ENCODE peak calls at places on chromosomes 5 and 9, in four cellular contexts. K, G, Q and X are unnamed samples.

GRCh38 chr9:33157960-33158359 is 9.2 kb downstream of the B4GALT1 start:
- DNase-seq in K (no peak), Q (no peak), G (no peak), X (no peak)

GRCh38 chr5:177491429-177491945 is 5.9 kb downstream of the PDLIM7 start:
- DNase-seq in G (no peak), K (peak), Q (peak), X (no peak)

GRCh38 chr9:2127486-2127885 is 112.3 kb downstream of the SMARCA2 start:
- DNase-seq in K (no peak), Q (no peak), G (no peak), X (no peak)

GRCh38 chr5:170121321-170121720 is 15.6 kb downstream of the FOXI1 start:
- DNase-seq in G (no peak), K (no peak), Q (no peak), X (no peak)

GRCh38 chr9:119544492-119544891 is 175.3 kb upstream of the BRINP1 start:
- DNase-seq in K (no peak), G (no peak), Q (no peak), X (no peak)

GRCh38 chr9:126505697-126506346 is 107.9 kb upstream of the LMX1B start:
- DNase-seq in G (no peak), K (no peak), Q (no peak), X (no peak)

GRCh38 chr9:113375057-113376023 is 1.4 kb downstream of the HDHD3 start:
- DNase-seq in K (no peak), Q (no peak), G (peak), X (no peak)

GRCh38 chr9:69554945-69555344 is 117.2 kb downstream of the APBA1 start:
- DNase-seq in G (no peak), K (no peak), Q (no peak), X (no peak)

GRCh38 chr5:106822851-106823250 is 847.9 kb downstream of the EFNA5 start:
- DNase-seq in G (no peak), Q (no peak), K (no peak), X (no peak)

GRCh38 chr5:171957591-171958251 is 48.7 kb downstream of the FBXW11 start:
- DNase-seq in G (no peak), Q (no peak), K (no peak), X (no peak)

GRCh38 chr9:124769451-124770358 is 1.4 kb downstream of the NR6A1 start:
- DNase-seq in Q (peak), G (no peak), K (peak), X (peak)

GRCh38 chr5:159772698-159773061 is 143.6 kb upstream of the ADRA1B start:
- DNase-seq in G (no peak), Q (no peak), K (no peak), X (no peak)
- H3K4me3 ChIP-seq in G (no peak), Q (no peak), K (no peak), X (peak)

GRCh38 chr5:55575815-55576583 is 41.2 kb upstream of the PLPP1 start:
- DNase-seq in K (no peak), Q (no peak), G (no peak), X (no peak)
- TF ChIP-seq EP300 in K (peak), Q (no peak), G (no peak), X (no peak)

GRCh38 chr5:96712100-96712746 is 50.0 kb downstream of the CAST start:
- DNase-seq in G (no peak), Q (no peak), K (no peak), X (no peak)

GRCh38 chr5:96716007-96716406 is 53.8 kb downstream of the CAST start:
- DNase-seq in K (no peak), G (no peak), Q (no peak), X (no peak)

GRCh38 chr5:96714450-96714849 is 52.3 kb downstream of the CAST start:
- DNase-seq in Q (no peak), K (no peak), G (no peak), X (no peak)

GRCh38 chr5:96716716-96717115 is 54.5 kb downstream of the CAST start:
- DNase-seq in G (no peak), K (no peak), Q (no peak), X (no peak)

GRCh38 chr5:96714951-96715451 is 52.8 kb downstream of the CAST start:
- DNase-seq in G (peak), Q (no peak), K (no peak), X (no peak)
- TF ChIP-seq POLR2AphosphoS5 in G (peak), Q (no peak), K (no peak), X (peak)

GRCh38 chr9:98425079-98425478 is 169.6 kb upstream of the TBC1D2 start:
- DNase-seq in K (no peak), G (no peak), Q (no peak), X (no peak)
- H3K4me3 ChIP-seq in K (no peak), G (no peak), Q (no peak), X (no peak)

GRCh38 chr9:137421838-137422667 is 909 bp downstream of the EXD3 start:
- DNase-seq in G (no peak), Q (no peak), K (no peak), X (no peak)

GRCh38 chr9:137422668-137423000 is 328 bp downstream of the EXD3 start:
- DNase-seq in Q (peak), K (peak), G (no peak), X (no peak)

GRCh38 chr9:137423810-137424291 is 658 bp downstream of the NOXA1 start:
- DNase-seq in Q (no peak), G (peak), K (peak), X (no peak)

GRCh38 chr9:137426018-137426681 is 3.0 kb downstream of the NOXA1 start:
- DNase-seq in K (no peak), G (no peak), Q (no peak), X (peak)

DNA sequence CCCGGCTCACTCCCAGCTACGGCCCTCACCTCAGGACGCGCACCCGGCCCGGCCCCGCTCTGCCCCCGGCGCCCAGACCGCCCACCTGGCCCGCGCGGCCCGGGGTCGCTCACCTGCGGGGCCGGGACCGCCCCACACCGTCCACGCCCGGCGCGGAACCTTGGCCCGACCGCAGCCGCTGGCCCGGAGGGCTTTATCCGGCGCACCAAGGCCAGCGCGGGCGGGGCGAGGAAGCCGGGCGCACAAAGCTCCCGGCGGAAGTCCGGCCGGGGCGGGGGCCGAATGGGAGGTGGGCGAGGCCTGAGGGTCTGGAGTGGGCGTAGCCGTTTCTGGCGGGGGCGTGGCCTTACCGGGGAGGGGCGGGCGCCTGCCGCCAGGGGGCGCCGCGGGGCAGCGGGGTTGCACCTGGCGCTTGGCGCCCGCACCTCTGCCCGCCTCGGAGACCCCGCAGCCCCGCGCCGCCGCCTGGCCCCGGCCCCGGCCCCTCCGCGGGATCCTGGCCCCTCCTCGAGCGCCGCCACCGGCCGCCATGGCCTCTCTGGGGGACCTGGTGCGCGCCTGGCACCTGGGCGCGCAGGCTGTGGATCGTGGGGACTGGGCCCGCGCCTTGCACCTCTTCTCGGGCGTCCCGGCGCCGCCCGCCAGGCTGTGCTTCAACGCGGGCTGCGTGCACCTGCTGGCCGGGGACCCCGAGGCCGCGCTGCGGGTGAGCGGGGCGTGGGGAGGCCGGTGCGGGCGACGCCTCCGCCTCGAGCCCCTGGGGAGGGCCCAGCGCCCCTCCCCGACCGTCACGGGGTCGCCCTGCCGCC is at the start of the genes EXD3 and NOXA1:
- DNase-seq in G (peak), Q (peak), K (peak), X (peak)
- TF ChIP-seq EP300 in G (no peak), Q (no peak), K (peak), X (no peak)

GRCh38 chr9:93467462-93467861 is 14.1 kb upstream of the FAM120AOS start:
- DNase-seq in Q (no peak), G (peak), K (no peak), X (no peak)
- TF ChIP-seq POLR2AphosphoS5 in Q (no peak), G (peak), K (no peak), X (no peak)

DNA sequence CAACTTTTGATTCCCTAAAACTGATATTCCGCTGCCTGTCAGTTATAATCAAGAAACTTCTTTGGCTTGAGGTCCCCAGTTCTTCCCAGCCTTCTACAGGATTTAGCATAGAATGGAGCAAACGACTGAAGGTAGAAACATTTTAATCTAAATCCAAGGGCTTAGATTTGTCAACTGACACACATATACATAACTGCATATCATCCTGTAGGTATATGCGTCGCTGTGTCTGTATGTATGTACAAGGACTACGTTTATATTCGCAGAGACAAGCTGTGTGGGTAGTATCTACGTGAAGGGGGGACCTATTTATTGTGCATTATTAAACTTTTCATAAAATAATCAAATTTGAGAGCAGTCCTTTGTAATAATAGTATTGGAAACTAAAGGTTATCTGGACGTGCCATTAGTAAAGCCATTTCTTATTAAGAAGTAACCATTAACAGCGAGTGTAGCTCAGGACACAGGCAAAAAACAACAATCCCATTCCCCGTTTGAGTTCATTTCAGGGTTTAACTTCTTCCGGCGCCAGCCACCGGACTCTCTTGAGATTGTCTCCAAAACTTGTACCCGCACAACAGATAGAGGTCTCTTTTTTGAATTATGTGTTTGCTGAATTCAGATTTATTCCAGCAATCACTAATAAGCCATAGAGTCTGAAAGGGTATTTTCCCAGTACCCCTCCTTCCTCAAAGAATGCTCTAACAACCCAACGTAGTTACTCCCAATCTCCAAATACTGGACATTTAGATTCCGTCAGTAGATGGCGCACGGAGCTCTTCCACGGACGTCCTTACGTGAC is 2.1 kb upstream of the MLLT3 start:
- DNase-seq in K (no peak), G (peak), Q (peak), X (no peak)
- H3K4me3 ChIP-seq in K (no peak), G (peak), Q (peak), X (peak)

GRCh38 chr9:99416007-99416406 is 193.9 kb downstream of the SEC61B start:
- DNase-seq in G (no peak), K (no peak), Q (no peak), X (no peak)

GRCh38 chr9:99414321-99414720 is 192.2 kb downstream of the SEC61B start:
- DNase-seq in K (no peak), G (no peak), Q (no peak), X (no peak)

GRCh38 chr9:99411068-99411467 is 189.0 kb downstream of the SEC61B start:
- DNase-seq in Q (no peak), G (no peak), K (no peak), X (no peak)

GRCh38 chr9:99406939-99407338 is 184.9 kb downstream of the SEC61B start:
- DNase-seq in G (no peak), Q (no peak), K (no peak), X (no peak)

DNA sequence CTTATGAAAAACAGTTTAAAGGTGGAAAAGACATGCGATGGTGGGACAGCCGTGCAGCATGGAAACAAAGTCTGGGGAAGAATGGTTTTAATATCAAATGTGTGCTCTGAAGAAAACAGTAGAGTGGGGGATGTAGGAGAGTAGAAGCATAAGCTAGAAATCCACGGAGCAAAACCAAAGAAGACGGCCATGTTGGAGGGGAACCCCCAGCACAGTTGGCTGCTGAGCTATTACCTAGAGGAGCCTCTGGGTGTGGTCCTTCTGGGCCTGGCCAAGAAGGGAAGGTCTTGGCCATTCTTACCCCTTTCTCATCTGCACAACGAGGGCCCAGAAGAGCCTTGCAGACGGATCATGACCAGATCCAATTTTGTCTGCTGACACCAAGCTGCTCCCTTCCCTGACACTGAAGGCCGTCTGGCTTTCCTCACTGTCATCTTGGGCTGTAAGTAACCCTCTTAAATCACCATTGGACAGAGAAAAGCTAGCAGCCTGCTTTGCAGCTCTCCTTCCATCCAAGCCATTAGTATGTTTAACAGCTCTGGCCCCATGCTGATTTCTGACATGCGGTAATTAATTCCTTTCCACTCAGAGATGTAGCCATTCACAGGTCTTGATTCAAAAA is 189.5 kb downstream of the SEC61B start:
- DNase-seq in Q (no peak), K (no peak), G (no peak), X (no peak)
- TF ChIP-seq EP300 in Q (no peak), K (no peak), G (no peak), X (no peak)

GRCh38 chr5:67042586-67043133 is 153.9 kb downstream of the CD180 start:
- DNase-seq in Q (no peak), K (no peak), G (no peak), X (no peak)
- TF ChIP-seq POLR2AphosphoS5 in Q (no peak), K (no peak), G (no peak), X (no peak)